ENCODE peak calls at places on chromosomes 4 and X, in seven cellular contexts. U is sigmoid colon; L is activated T-helper 1 cell treated with anti-CD3 and anti-CD28 coated beads, Interleukin-2, amount 50 U/mL, for 16 hours; N is activated T-cell treated with anti-CD3 and anti-CD28 coated beads for 1 hour; K is HuH-7.5; F is aorta; R is tibial nerve. I is an unnamed sample.

GRCh38 chr4:135277980-135278315 is 1076.4 kb upstream of the PABPC4L start:
- DNase-seq in F (no peak), K (no peak), R (no peak), U (no peak), N (no peak), L (no peak), I (no peak)

GRCh38 chr4:98710831-98711230 is 52.4 kb upstream of the TSPAN5 start:
- DNase-seq in N (no peak), K (no peak), F (no peak), R (no peak), U (no peak), L (no peak), I (no peak)

GRCh38 chr4:147833254-147833653 is 101.4 kb downstream of the ARHGAP10 start:
- DNase-seq in R (no peak), K (no peak), N (no peak), F (no peak), U (no peak), L (no peak), I (no peak)

GRCh38 chr4:73603854-73604584 is 16.2 kb downstream of the RASSF6 start:
- DNase-seq in K (no peak), F (no peak), L (no peak), U (no peak), R (no peak), N (no peak), I (no peak)

GRCh38 chrX:86002076-86002896 is 45.1 kb downstream of the CHM start:
- DNase-seq in K (no peak), N (no peak), U (no peak), F (no peak), L (no peak), R (no peak), I (no peak)

GRCh38 chr4:3197366-3198105 is 51.4 kb upstream of the MSANTD1 start:
- DNase-seq in L (no peak), R (no peak), N (no peak), U (no peak), K (no peak), F (peak), I (no peak)

GRCh38 chrX:24425806-24426205 is 39.3 kb upstream of the PDK3 start:
- DNase-seq in R (no peak), U (no peak), N (no peak), K (no peak), L (no peak), F (no peak), I (no peak)

GRCh38 chr4:22762548-22762947 is 69.8 kb downstream of the GBA3 start:
- DNase-seq in F (no peak), R (no peak), K (no peak), L (no peak), N (no peak), U (no peak), I (no peak)

GRCh38 chrX:35841872-35842271 is 43.7 kb downstream of the MAGEB16 start:
- DNase-seq in K (no peak), U (no peak), N (no peak), R (no peak), L (no peak), F (no peak), I (no peak)

GRCh38 chrX:53223068-53223693 is 1.8 kb downstream of the KDM5C start:
- DNase-seq in F (no peak), K (no peak), L (no peak), U (no peak), R (no peak), N (no peak), I (no peak)